ENCODE peak calls at places on chromosome 17, in seven cellular contexts. Z, O, H, P, G, M and T are unnamed samples.

GRCh38 chr17:58668598-58668935 is 23.3 kb downstream of the TEX14 start:
- DNase-seq in P (no peak), H (no peak), O (no peak), M (no peak), G (no peak), Z (no peak), T (peak; percentile 40)

GRCh38 chr17:55273579-55274370 is 9.0 kb downstream of the HLF start:
- DNase-seq in P (no peak), O (no peak), M (no peak), Z (no peak), G (no peak), H (no peak), T (no peak)

GRCh38 chr17:82023447-82024241 is 539 bp downstream of the LRRC45 start:
- DNase-seq in M (no peak), O (no peak), H (peak; percentile 8), P (peak; percentile 49), G (no peak), Z (peak; percentile 43), T (no peak)

GRCh38 chr17:58339775-58340622 is 11.4 kb upstream of the TSPOAP1 start:
- DNase-seq in G (no peak), M (no peak), P (no peak), Z (no peak), O (no peak), H (no peak), T (peak; percentile 79)

GRCh38 chr17:73203135-73203787 is 10.4 kb downstream of the COG1 start:
- DNase-seq in P (no peak), Z (no peak), H (no peak), M (no peak), O (no peak), G (no peak), T (no peak)

GRCh38 chr17:45784583-45785372 is 658 bp downstream of the CRHR1 start:
- DNase-seq in O (peak; percentile 65), H (no peak), P (peak; percentile 52), Z (peak; percentile 25), G (peak; percentile 80), M (peak; percentile 57), T (no peak)

GRCh38 chr17:58335061-58335731 is 6.6 kb upstream of the TSPOAP1 start:
- DNase-seq in G (no peak), P (no peak), Z (no peak), M (no peak), H (no peak), O (peak; percentile 31), T (no peak)

GRCh38 chr17:68614718-68615117 is 13.6 kb upstream of the FAM20A start:
- DNase-seq in Z (no peak), H (no peak), G (no peak), O (no peak), P (no peak), M (no peak), T (no peak)

GRCh38 chr17:62703776-62704380 is 76.4 kb downstream of the MRC2 start:
- DNase-seq in M (peak; percentile 71), G (peak; percentile 93), P (peak; percentile 74), H (peak; percentile 53), Z (peak; percentile 60), O (peak; percentile 92), T (peak; percentile 36)

GRCh38 chr17:202501-202951 is 21.1 kb upstream of the DOC2B start:
- DNase-seq in O (no peak), H (no peak), P (no peak), M (no peak), G (no peak), Z (no peak), T (no peak)

GRCh38 chr17:30922235-30922993 is 669 bp downstream of the ADAP2 start:
- DNase-seq in H (no peak), Z (peak; percentile 33), P (peak; percentile 19), O (peak; percentile 62), M (no peak), G (peak; percentile 66), T (peak; percentile 17)

GRCh38 chr17:71085238-71086033 is 916.1 kb downstream of the KCNJ2 start:
- DNase-seq in G (peak; percentile 69), O (peak; percentile 79), P (peak; percentile 89), M (peak; percentile 44), H (no peak), Z (no peak), T (peak; percentile 40)

GRCh38 chr17:21001813-21002221 is 41.0 kb downstream of the USP22 start:
- DNase-seq in P (no peak), Z (peak; percentile 16), M (no peak), H (no peak), O (no peak), G (no peak), T (no peak)

GRCh38 chr17:34118564-34118963 is 136.5 kb upstream of the CCL2 start:
- DNase-seq in O (peak; percentile 13), H (no peak), M (no peak), G (peak; percentile 17), P (no peak), Z (no peak), T (no peak)

DNA sequence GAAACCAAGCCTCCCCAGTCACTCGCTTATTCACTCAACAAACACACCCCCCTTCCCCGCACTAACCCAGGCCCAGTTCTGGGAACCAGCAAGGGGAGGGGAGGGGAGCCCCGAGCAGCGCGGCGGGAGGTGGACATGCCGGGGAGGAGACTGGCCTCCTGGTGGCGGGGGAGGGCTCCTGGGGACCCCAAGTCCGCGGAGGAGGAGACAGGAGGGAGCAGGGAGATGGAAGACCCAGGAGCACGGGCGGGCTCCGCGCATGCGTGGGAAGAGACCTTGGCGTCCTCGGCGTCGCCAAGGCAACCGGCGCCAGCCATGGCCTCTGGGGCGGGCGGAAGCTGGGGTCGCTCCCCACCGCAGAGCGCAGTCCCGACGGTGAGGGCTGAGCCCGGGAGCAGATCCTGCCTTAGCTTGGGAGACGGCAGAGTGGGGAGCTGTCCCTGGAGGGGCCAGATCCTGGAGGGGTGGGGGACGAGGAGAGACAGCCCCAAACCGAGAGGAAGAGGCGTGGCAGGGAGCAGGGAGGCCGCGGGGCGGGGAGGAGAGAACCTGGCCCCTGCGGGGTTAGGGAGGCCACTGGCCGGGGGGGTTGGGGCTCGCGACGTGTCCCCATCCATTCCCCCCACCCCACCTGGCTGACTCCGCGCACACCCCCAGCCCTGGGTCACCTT is at the start of gene PRR29:
- DNase-seq in H (peak; percentile 31), M (peak; percentile 79), P (peak; percentile 85), G (peak; percentile 95), Z (peak; percentile 74), O (peak; percentile 92), T (peak; percentile 44)
- H2BK5ac ChIP-seq in H (no peak within 1 kb of the TSS), M (peak within 1 kb of the TSS; percentile 75), P (no peak within 1 kb of the TSS), G (no peak within 1 kb of the TSS), Z (no peak within 1 kb of the TSS), O (no peak within 1 kb of the TSS), T (no peak within 1 kb of the TSS)

GRCh38 chr17:50926523-50926922 is 60.4 kb upstream of the TOB1 start:
- DNase-seq in P (no peak), H (no peak), Z (no peak), M (no peak), O (no peak), G (no peak), T (no peak)

GRCh38 chr17:50925296-50925891 is 59.2 kb upstream of the TOB1 start:
- DNase-seq in H (no peak), P (no peak), O (peak; percentile 80), G (no peak), M (no peak), Z (no peak), T (no peak)

GRCh38 chr17:50924300-50924699 is 58.1 kb upstream of the TOB1 start:
- DNase-seq in P (no peak), H (no peak), O (no peak), Z (no peak), G (no peak), M (no peak), T (no peak)

GRCh38 chr17:50923611-50924010 is 57.5 kb upstream of the TOB1 start:
- DNase-seq in H (no peak), G (no peak), O (no peak), Z (no peak), M (no peak), P (no peak), T (no peak)

DNA sequence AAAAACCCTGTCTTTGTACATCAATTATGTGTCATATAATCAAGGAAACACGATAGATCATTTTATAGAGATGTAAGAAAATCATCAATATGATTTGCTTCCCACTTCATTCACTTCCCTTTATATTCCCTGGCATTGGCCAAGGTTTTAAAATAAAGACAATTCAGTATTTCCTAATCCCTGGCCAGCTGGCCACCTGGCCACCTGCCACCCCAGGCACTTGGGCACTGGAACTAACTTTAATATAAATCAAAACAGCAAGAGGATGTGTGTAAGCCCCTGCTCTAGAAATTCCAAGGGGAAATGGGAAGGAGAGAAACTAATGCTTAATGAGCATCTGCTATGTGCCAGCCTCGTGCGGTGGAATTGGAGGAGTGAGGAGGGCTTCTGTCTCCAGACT is 58.6 kb upstream of the TOB1 start:
- DNase-seq in Z (no peak), M (no peak), O (no peak), P (no peak), H (no peak), G (no peak), T (no peak)
- H2BK5ac ChIP-seq in Z (no peak overlapping the region), M (no peak overlapping the region), O (no peak overlapping the region), P (no peak overlapping the region), H (no peak overlapping the region), G (no peak overlapping the region), T (no peak overlapping the region)

GRCh38 chr17:56913000-56913866 is 616 bp downstream of the TRIM25 start:
- DNase-seq in P (peak; percentile 35), G (peak; percentile 79), M (peak; percentile 17), O (peak; percentile 79), Z (peak; percentile 38), H (no peak), T (peak; percentile 62)
- H2BK5ac ChIP-seq in P (no peak overlapping the region), G (peak overlapping the region; percentile 40), M (no peak overlapping the region), O (no peak overlapping the region), Z (no peak overlapping the region), H (peak overlapping the region; percentile 93), T (no peak overlapping the region)

GRCh38 chr17:36600477-36600876 is 906 bp upstream of the MRM1 start:
- DNase-seq in P (no peak), M (no peak), G (no peak), H (no peak), O (peak; percentile 19), Z (no peak), T (no peak)

GRCh38 chr17:36602924-36603384 is 1.6 kb downstream of the MRM1 start:
- DNase-seq in P (peak; percentile 88), H (peak; percentile 69), G (peak; percentile 79), Z (peak; percentile 80), M (peak; percentile 74), O (peak; percentile 79), T (peak; percentile 23)

GRCh38 chr17:36600936-36601302 is 464 bp upstream of the MRM1 start:
- DNase-seq in P (no peak), O (no peak), H (no peak), M (no peak), Z (no peak), G (no peak), T (no peak)

GRCh38 chr17:36602030-36602737 is 801 bp downstream of the MRM1 start:
- DNase-seq in H (peak; percentile 9), M (no peak), O (peak; percentile 61), G (peak; percentile 65), P (peak; percentile 41), Z (no peak), T (no peak)

GRCh38 chr17:36601303-36602029 is at the start of gene MRM1:
- DNase-seq in H (peak; percentile 89), O (peak; percentile 97), G (peak; percentile 93), P (peak; percentile 95), M (peak; percentile 90), Z (peak; percentile 92), T (peak; percentile 90)
- H2BK5ac ChIP-seq in H (peak within 1 kb of the TSS; percentile 60), O (no peak within 1 kb of the TSS), G (peak within 1 kb of the TSS; percentile 95), P (peak within 1 kb of the TSS; percentile 67), M (peak within 1 kb of the TSS; percentile 45), Z (peak within 1 kb of the TSS; percentile 51), T (peak within 1 kb of the TSS; percentile 26)